ENCODE peak calls at places on chromosomes 5 and 9, in eight cellular contexts. One of them, this sample, is unnamed.

GRCh38 chr9:132042324-132042723 is 37.3 kb downstream of the MED27 start:
- DNase-seq in SK-N-SH: no peak
- DNase-seq in SW480: peak; percentile 42
- DNase-seq in left colon: no peak
- DNase-seq in NCI-H460: peak; percentile 85
- DNase-seq in T-helper 9 cell: no peak
- DNase-seq in KBM-7: peak; percentile 15
- DNase-seq in AG09319: peak; percentile 84
- DNase-seq in this sample: no peak

GRCh38 chr9:133914483-133915342 is 77.4 kb downstream of the VAV2 start:
- DNase-seq in left colon: peak; percentile 19
- DNase-seq in SK-N-SH: no peak
- DNase-seq in AG09319: no peak
- DNase-seq in T-helper 9 cell: no peak
- DNase-seq in KBM-7: no peak
- DNase-seq in SW480: no peak
- DNase-seq in NCI-H460: no peak
- DNase-seq in this sample: peak; percentile 82

GRCh38 chr5:73615085-73615484 is 10.9 kb upstream of the ARHGEF28 start:
- DNase-seq in KBM-7: no peak
- DNase-seq in T-helper 9 cell: no peak
- DNase-seq in left colon: no peak
- DNase-seq in NCI-H460: no peak
- DNase-seq in AG09319: no peak
- DNase-seq in SW480: no peak
- DNase-seq in SK-N-SH: no peak
- DNase-seq in this sample: no peak

GRCh38 chr5:1507457-1507856 is 16.3 kb downstream of the LPCAT1 start:
- DNase-seq in AG09319: no peak
- DNase-seq in SW480: no peak
- DNase-seq in SK-N-SH: no peak
- DNase-seq in T-helper 9 cell: no peak
- DNase-seq in left colon: no peak
- DNase-seq in KBM-7: no peak
- DNase-seq in NCI-H460: no peak
- DNase-seq in this sample: no peak

GRCh38 chr5:2193923-2194555 is 311.3 kb upstream of the IRX4 start:
- DNase-seq in T-helper 9 cell: no peak
- DNase-seq in left colon: no peak
- DNase-seq in AG09319: no peak
- DNase-seq in SW480: no peak
- DNase-seq in SK-N-SH: no peak
- DNase-seq in KBM-7: no peak
- DNase-seq in NCI-H460: no peak
- DNase-seq in this sample: no peak

GRCh38 chr9:115157245-115157674 is 39.3 kb upstream of the TNC start:
- DNase-seq in SK-N-SH: no peak
- DNase-seq in left colon: no peak
- DNase-seq in KBM-7: no peak
- DNase-seq in SW480: peak; percentile 87
- DNase-seq in AG09319: no peak
- DNase-seq in T-helper 9 cell: no peak
- DNase-seq in NCI-H460: no peak
- DNase-seq in this sample: no peak

GRCh38 chr5:137313526-137314175 is 185.5 kb downstream of the SPOCK1 start:
- DNase-seq in T-helper 9 cell: no peak
- DNase-seq in KBM-7: no peak
- DNase-seq in SW480: no peak
- DNase-seq in NCI-H460: no peak
- DNase-seq in SK-N-SH: no peak
- DNase-seq in left colon: no peak
- DNase-seq in AG09319: no peak
- DNase-seq in this sample: no peak

GRCh38 chr5:64417390-64417789 is 88.4 kb upstream of the RGS7BP start:
- DNase-seq in KBM-7: no peak
- DNase-seq in SW480: no peak
- DNase-seq in SK-N-SH: no peak
- DNase-seq in AG09319: no peak
- DNase-seq in left colon: no peak
- DNase-seq in NCI-H460: no peak
- DNase-seq in T-helper 9 cell: no peak
- DNase-seq in this sample: no peak

GRCh38 chr5:126656397-126657007 is 55.8 kb downstream of the PHAX start:
- DNase-seq in SW480: peak; percentile 51
- DNase-seq in T-helper 9 cell: peak; percentile 18
- DNase-seq in AG09319: no peak
- DNase-seq in KBM-7: peak; percentile 40
- DNase-seq in SK-N-SH: peak; percentile 57
- DNase-seq in left colon: no peak
- DNase-seq in NCI-H460: peak; percentile 44
- DNase-seq in this sample: peak; percentile 59

GRCh38 chr5:100901851-100902341 is 1.2 kb downstream of the ST8SIA4 start:
- DNase-seq in KBM-7: peak; percentile 93
- DNase-seq in AG09319: no peak
- DNase-seq in T-helper 9 cell: peak; percentile 54
- DNase-seq in SK-N-SH: no peak
- DNase-seq in left colon: peak; percentile 29
- DNase-seq in NCI-H460: no peak
- DNase-seq in SW480: no peak
- DNase-seq in this sample: peak; percentile 9

GRCh38 chr5:33313150-33313549 is 127.6 kb upstream of the TARS1 start:
- DNase-seq in KBM-7: no peak
- DNase-seq in SW480: peak; percentile 5
- DNase-seq in NCI-H460: peak; percentile 81
- DNase-seq in SK-N-SH: no peak
- DNase-seq in AG09319: peak; percentile 72
- DNase-seq in T-helper 9 cell: no peak
- DNase-seq in left colon: peak; percentile 74
- DNase-seq in this sample: no peak

GRCh38 chr5:142896325-142897007 is 126.3 kb downstream of the ARHGAP26 start:
- DNase-seq in left colon: no peak
- DNase-seq in NCI-H460: no peak
- DNase-seq in SK-N-SH: no peak
- DNase-seq in AG09319: no peak
- DNase-seq in SW480: peak; percentile 90
- DNase-seq in KBM-7: no peak
- DNase-seq in T-helper 9 cell: no peak
- DNase-seq in this sample: no peak

GRCh38 chr5:157217289-157218024 is 36.8 kb downstream of the ITK start:
- DNase-seq in SK-N-SH: no peak
- DNase-seq in AG09319: no peak
- DNase-seq in SW480: no peak
- DNase-seq in NCI-H460: no peak
- DNase-seq in T-helper 9 cell: peak; percentile 34
- DNase-seq in KBM-7: peak; percentile 32
- DNase-seq in left colon: no peak
- DNase-seq in this sample: no peak

GRCh38 chr5:73299665-73300435 is 126.9 kb downstream of the TMEM174 start:
- DNase-seq in SW480: no peak
- DNase-seq in KBM-7: no peak
- DNase-seq in left colon: no peak
- DNase-seq in AG09319: no peak
- DNase-seq in SK-N-SH: peak; percentile 52
- DNase-seq in T-helper 9 cell: no peak
- DNase-seq in NCI-H460: no peak
- DNase-seq in this sample: peak; percentile 82

GRCh38 chr5:128084228-128085167 is 932 bp downstream of the SLC12A2 start:
- DNase-seq in SW480: peak; percentile 69
- DNase-seq in AG09319: no peak
- DNase-seq in NCI-H460: no peak
- DNase-seq in left colon: peak; percentile 33
- DNase-seq in KBM-7: peak; percentile 55
- DNase-seq in T-helper 9 cell: peak; percentile 42
- DNase-seq in SK-N-SH: peak; percentile 52
- DNase-seq in this sample: peak; percentile 47

This sample was measured in H7.